ENCODE peak calls at places on chromosomes 5 and 9, in six cellular contexts. One of them, this sample, is unnamed.

GRCh38 chr5:48192-48591 is 43.8 kb upstream of the PLEKHG4B start:
- DNase-seq in CD8-positive, alpha-beta T cell: no peak
- DNase-seq in HFF-Myc: no peak
- DNase-seq in lower lobe of right lung: no peak
- DNase-seq in progenitor cell of endocrine pancreas: no peak
- DNase-seq in HFFc6: no peak
- DNase-seq in this sample: no peak

GRCh38 chr5:56838409-56839039 is 23.2 kb downstream of the MAP3K1 start:
- DNase-seq in lower lobe of right lung: no peak
- DNase-seq in HFFc6: peak
- DNase-seq in CD8-positive, alpha-beta T cell: no peak
- DNase-seq in progenitor cell of endocrine pancreas: no peak
- DNase-seq in HFF-Myc: peak
- DNase-seq in this sample: peak

GRCh38 chr5:157294692-157295091 is 28.8 kb downstream of the CYFIP2 start:
- DNase-seq in HFF-Myc: no peak
- DNase-seq in progenitor cell of endocrine pancreas: no peak
- DNase-seq in CD8-positive, alpha-beta T cell: no peak
- DNase-seq in HFFc6: no peak
- DNase-seq in lower lobe of right lung: no peak
- DNase-seq in this sample: no peak

GRCh38 chr5:149857499-149857898 is 87.1 kb downstream of the PDE6A start:
- DNase-seq in HFF-Myc: no peak
- DNase-seq in HFFc6: no peak
- DNase-seq in progenitor cell of endocrine pancreas: no peak
- DNase-seq in lower lobe of right lung: peak
- DNase-seq in CD8-positive, alpha-beta T cell: no peak
- DNase-seq in this sample: no peak

GRCh38 chr5:66130493-66130892 is 13.6 kb upstream of the SREK1 start:
- DNase-seq in CD8-positive, alpha-beta T cell: no peak
- DNase-seq in HFFc6: no peak
- DNase-seq in progenitor cell of endocrine pancreas: no peak
- DNase-seq in lower lobe of right lung: no peak
- DNase-seq in HFF-Myc: no peak
- DNase-seq in this sample: no peak

GRCh38 chr9:35954942-35955546 is 2.9 kb downstream of the OR2S2 start:
- DNase-seq in HFF-Myc: peak
- DNase-seq in progenitor cell of endocrine pancreas: no peak
- DNase-seq in CD8-positive, alpha-beta T cell: peak
- DNase-seq in HFFc6: peak
- DNase-seq in lower lobe of right lung: no peak
- DNase-seq in this sample: no peak

GRCh38 chr5:163434410-163434866 is 3.0 kb upstream of the CCNG1 start:
- DNase-seq in HFFc6: no peak
- DNase-seq in progenitor cell of endocrine pancreas: no peak
- DNase-seq in CD8-positive, alpha-beta T cell: no peak
- DNase-seq in HFF-Myc: no peak
- DNase-seq in lower lobe of right lung: no peak
- DNase-seq in this sample: no peak

GRCh38 chr9:130542457-130543228 is 36.7 kb upstream of the FUBP3 start:
- DNase-seq in HFF-Myc: no peak
- DNase-seq in lower lobe of right lung: no peak
- DNase-seq in progenitor cell of endocrine pancreas: no peak
- DNase-seq in HFFc6: no peak
- DNase-seq in CD8-positive, alpha-beta T cell: no peak
- DNase-seq in this sample: no peak

GRCh38 chr5:127040779-127041520 is 10.6 kb upstream of the MARCHF3 start:
- DNase-seq in CD8-positive, alpha-beta T cell: no peak
- DNase-seq in HFF-Myc: no peak
- DNase-seq in progenitor cell of endocrine pancreas: no peak
- DNase-seq in HFFc6: no peak
- DNase-seq in lower lobe of right lung: no peak
- DNase-seq in this sample: no peak

GRCh38 chr9:111926421-111926875 is 29.8 kb downstream of the UGCG start:
- DNase-seq in progenitor cell of endocrine pancreas: no peak
- DNase-seq in lower lobe of right lung: peak
- DNase-seq in HFF-Myc: peak
- DNase-seq in CD8-positive, alpha-beta T cell: peak
- DNase-seq in HFFc6: no peak
- DNase-seq in this sample: no peak

GRCh38 chr9:91378695-91379127 is 17.0 kb upstream of the AUH start:
- DNase-seq in HFF-Myc: no peak
- DNase-seq in HFFc6: peak
- DNase-seq in lower lobe of right lung: no peak
- DNase-seq in progenitor cell of endocrine pancreas: no peak
- DNase-seq in CD8-positive, alpha-beta T cell: no peak
- DNase-seq in this sample: peak

GRCh38 chr5:32008746-32009145 is 165.4 kb downstream of the GOLPH3 start:
- DNase-seq in HFF-Myc: no peak
- DNase-seq in lower lobe of right lung: no peak
- DNase-seq in progenitor cell of endocrine pancreas: no peak
- DNase-seq in HFFc6: no peak
- DNase-seq in CD8-positive, alpha-beta T cell: no peak
- DNase-seq in this sample: no peak

GRCh38 chr9:127522727-127523126 is 71.4 kb downstream of the LRSAM1 start:
- DNase-seq in HFF-Myc: no peak
- DNase-seq in progenitor cell of endocrine pancreas: no peak
- DNase-seq in HFFc6: peak
- DNase-seq in lower lobe of right lung: no peak
- DNase-seq in CD8-positive, alpha-beta T cell: no peak
- DNase-seq in this sample: no peak

GRCh38 chr5:148998174-148998797 is 64.6 kb downstream of the SH3TC2 start:
- DNase-seq in CD8-positive, alpha-beta T cell: no peak
- DNase-seq in progenitor cell of endocrine pancreas: no peak
- DNase-seq in HFF-Myc: no peak
- DNase-seq in lower lobe of right lung: no peak
- DNase-seq in HFFc6: peak
- DNase-seq in this sample: no peak

GRCh38 chr5:82673460-82673859 is 395.3 kb upstream of the RPS23 start:
- DNase-seq in HFFc6: no peak
- DNase-seq in HFF-Myc: no peak
- DNase-seq in CD8-positive, alpha-beta T cell: no peak
- DNase-seq in lower lobe of right lung: no peak
- DNase-seq in progenitor cell of endocrine pancreas: no peak
- DNase-seq in this sample: no peak

GRCh38 chr5:82666312-82666711 is 388.2 kb upstream of the RPS23 start:
- DNase-seq in CD8-positive, alpha-beta T cell: no peak
- DNase-seq in HFF-Myc: no peak
- DNase-seq in progenitor cell of endocrine pancreas: no peak
- DNase-seq in lower lobe of right lung: no peak
- DNase-seq in HFFc6: no peak
- DNase-seq in this sample: no peak

GRCh38 chr5:82674718-82675117 is 396.6 kb upstream of the RPS23 start:
- DNase-seq in CD8-positive, alpha-beta T cell: no peak
- DNase-seq in HFF-Myc: no peak
- DNase-seq in lower lobe of right lung: no peak
- DNase-seq in HFFc6: no peak
- DNase-seq in progenitor cell of endocrine pancreas: no peak
- DNase-seq in this sample: no peak

GRCh38 chr5:82669720-82670119 is 391.6 kb upstream of the RPS23 start:
- DNase-seq in HFF-Myc: no peak
- DNase-seq in progenitor cell of endocrine pancreas: no peak
- DNase-seq in lower lobe of right lung: no peak
- DNase-seq in CD8-positive, alpha-beta T cell: no peak
- DNase-seq in HFFc6: no peak
- DNase-seq in this sample: no peak

DNA sequence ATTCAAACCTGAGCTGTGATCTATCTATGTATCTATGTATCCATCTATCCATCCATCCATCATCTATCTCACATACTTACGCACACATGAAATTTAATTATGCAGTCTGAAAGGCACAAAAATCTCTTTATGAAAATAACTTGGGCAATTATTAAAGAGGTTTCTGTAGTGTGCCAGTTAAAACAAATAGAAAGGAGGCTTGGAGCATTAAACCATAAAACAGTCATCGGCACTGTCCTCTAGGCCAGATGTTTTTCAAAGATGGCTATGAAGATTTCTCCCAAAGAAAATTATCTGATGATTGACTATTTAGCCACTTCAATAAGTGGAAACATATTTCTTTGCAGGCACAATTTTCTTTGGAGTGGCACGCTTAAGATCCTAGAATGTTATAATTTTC is 392.5 kb upstream of the RPS23 start:
- DNase-seq in CD8-positive, alpha-beta T cell: no peak
- DNase-seq in progenitor cell of endocrine pancreas: no peak
- DNase-seq in HFFc6: no peak
- DNase-seq in HFF-Myc: no peak
- DNase-seq in lower lobe of right lung: no peak
- DNase-seq in this sample: no peak
- TF ChIP-seq CTCF in CD8-positive, alpha-beta T cell: no peak
- TF ChIP-seq CTCF in progenitor cell of endocrine pancreas: no peak
- TF ChIP-seq CTCF in HFFc6: no peak
- TF ChIP-seq CTCF in HFF-Myc: no peak
- TF ChIP-seq CTCF in lower lobe of right lung: no peak
- TF ChIP-seq CTCF in this sample: no peak

DNA sequence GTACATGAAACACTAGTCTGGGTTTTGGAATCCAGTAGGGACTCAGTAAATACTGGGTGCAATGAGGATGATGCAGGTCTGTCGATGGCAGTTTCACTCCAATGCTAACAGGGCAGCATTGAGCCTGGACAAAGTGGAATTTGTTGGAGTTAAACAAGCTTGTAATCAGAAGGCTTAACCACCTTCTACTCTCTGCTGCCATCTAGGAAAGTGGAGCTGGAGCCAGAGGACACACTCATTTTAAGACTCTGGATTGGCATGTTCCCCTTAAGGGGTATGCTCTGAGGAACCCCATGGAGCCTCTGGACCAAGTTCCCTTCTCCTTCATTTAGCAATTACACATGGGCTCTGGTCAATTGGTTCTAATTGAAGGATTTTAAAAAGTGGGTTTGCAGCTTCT is 331.0 kb upstream of the ADAMTSL1 start:
- DNase-seq in HFFc6: no peak
- DNase-seq in lower lobe of right lung: no peak
- DNase-seq in HFF-Myc: no peak
- DNase-seq in CD8-positive, alpha-beta T cell: no peak
- DNase-seq in progenitor cell of endocrine pancreas: no peak
- DNase-seq in this sample: no peak
- TF ChIP-seq CTCF in HFFc6: peak
- TF ChIP-seq CTCF in lower lobe of right lung: no peak
- TF ChIP-seq CTCF in HFF-Myc: peak
- TF ChIP-seq CTCF in CD8-positive, alpha-beta T cell: no peak
- TF ChIP-seq CTCF in progenitor cell of endocrine pancreas: peak
- TF ChIP-seq CTCF in this sample: peak

DNA sequence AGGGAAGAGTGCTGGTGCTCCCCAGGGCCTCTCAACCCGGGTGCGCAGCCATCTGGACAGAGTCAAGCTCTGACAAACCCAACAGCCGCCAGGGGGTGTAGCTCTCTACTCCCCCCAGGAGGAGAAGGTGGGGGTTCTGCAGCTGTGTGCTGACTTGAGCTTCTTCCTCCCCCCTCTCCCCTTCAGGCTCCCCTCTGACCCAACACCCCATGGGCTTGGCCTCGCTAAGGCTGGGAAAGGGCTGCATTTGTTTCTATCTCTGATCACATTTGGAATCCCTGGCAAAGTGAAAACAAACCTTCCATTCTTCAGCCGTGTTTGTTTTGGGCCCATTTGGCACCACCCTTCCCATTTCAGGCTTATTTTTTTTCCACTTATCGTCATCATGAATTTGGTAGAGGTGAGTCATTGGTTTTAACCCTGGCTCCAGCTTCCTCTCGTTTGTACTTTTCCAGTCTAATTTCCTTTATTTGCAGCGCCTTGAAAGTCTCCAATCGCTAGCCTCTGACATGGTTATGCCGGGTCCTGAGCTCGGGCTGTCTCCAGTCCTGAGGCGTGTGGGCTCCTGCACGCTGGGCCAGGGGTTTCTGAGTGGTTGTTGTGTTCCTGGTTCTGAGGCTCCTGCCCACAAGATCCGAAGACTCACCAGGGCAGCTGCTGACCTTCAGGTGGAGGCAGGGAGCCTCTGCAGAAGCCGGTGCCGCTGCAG is 36.1 kb downstream of the DAP start:
- DNase-seq in HFF-Myc: peak
- DNase-seq in progenitor cell of endocrine pancreas: no peak
- DNase-seq in CD8-positive, alpha-beta T cell: no peak
- DNase-seq in lower lobe of right lung: no peak
- DNase-seq in HFFc6: peak
- DNase-seq in this sample: no peak
- TF ChIP-seq CTCF in HFF-Myc: peak
- TF ChIP-seq CTCF in progenitor cell of endocrine pancreas: no peak
- TF ChIP-seq CTCF in CD8-positive, alpha-beta T cell: no peak
- TF ChIP-seq CTCF in lower lobe of right lung: no peak
- TF ChIP-seq CTCF in HFFc6: peak
- TF ChIP-seq CTCF in this sample: peak

DNA sequence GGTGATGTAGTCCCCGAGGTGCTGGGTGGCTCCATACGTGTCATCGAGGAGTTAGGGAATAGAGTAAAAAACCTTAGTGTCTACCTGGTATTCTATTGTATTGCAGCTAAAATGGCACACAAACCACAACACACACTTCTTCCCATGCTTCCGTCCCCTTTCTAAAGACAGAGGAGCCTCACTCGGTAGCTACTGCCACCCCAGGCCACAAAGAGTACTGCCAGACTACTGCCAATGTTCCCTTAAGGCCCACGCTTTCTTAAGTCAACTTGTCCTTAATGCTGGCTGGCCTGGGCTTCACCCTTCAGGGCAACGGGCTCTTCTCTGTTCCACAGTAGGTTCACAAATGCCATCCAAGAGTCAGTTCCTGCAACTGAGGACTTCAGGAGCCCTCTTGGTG is 673.0 kb downstream of the ELAVL2 start:
- DNase-seq in HFFc6: no peak
- DNase-seq in progenitor cell of endocrine pancreas: no peak
- DNase-seq in CD8-positive, alpha-beta T cell: no peak
- DNase-seq in lower lobe of right lung: no peak
- DNase-seq in HFF-Myc: no peak
- DNase-seq in this sample: no peak
- TF ChIP-seq CTCF in HFFc6: peak
- TF ChIP-seq CTCF in progenitor cell of endocrine pancreas: peak
- TF ChIP-seq CTCF in CD8-positive, alpha-beta T cell: no peak
- TF ChIP-seq CTCF in lower lobe of right lung: no peak
- TF ChIP-seq CTCF in HFF-Myc: no peak
- TF ChIP-seq CTCF in this sample: no peak

GRCh38 chr9:83714316-83714715 is 6.6 kb upstream of the UBQLN1 start:
- DNase-seq in CD8-positive, alpha-beta T cell: no peak
- DNase-seq in HFF-Myc: no peak
- DNase-seq in progenitor cell of endocrine pancreas: no peak
- DNase-seq in lower lobe of right lung: no peak
- DNase-seq in HFFc6: no peak
- DNase-seq in this sample: no peak
- TF ChIP-seq CTCF in CD8-positive, alpha-beta T cell: peak
- TF ChIP-seq CTCF in HFF-Myc: peak
- TF ChIP-seq CTCF in progenitor cell of endocrine pancreas: peak
- TF ChIP-seq CTCF in lower lobe of right lung: peak
- TF ChIP-seq CTCF in HFFc6: peak
- TF ChIP-seq CTCF in this sample: peak

DNA sequence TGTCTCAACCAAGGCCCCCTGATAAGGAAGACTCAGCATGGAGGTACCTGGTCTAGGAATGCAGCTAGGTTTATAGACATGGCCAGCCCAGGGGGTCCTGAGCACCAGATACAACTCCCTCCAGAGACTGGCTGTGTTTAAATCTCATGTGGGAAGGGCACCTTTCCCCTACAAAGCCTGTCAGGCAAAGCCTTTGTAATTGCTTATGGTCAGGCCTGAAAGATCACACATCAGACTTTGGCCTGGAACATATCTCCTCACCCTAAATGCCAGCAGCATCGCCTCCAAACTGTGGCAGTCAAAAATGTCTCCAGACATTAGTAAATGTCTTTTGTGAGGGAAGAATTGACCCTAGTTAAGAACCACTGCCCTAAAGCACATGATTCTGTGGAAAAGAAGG is 51.6 kb upstream of the MACIR start:
- DNase-seq in CD8-positive, alpha-beta T cell: no peak
- DNase-seq in HFF-Myc: no peak
- DNase-seq in progenitor cell of endocrine pancreas: no peak
- DNase-seq in lower lobe of right lung: no peak
- DNase-seq in HFFc6: no peak
- DNase-seq in this sample: no peak
- TF ChIP-seq CTCF in CD8-positive, alpha-beta T cell: no peak
- TF ChIP-seq CTCF in HFF-Myc: no peak
- TF ChIP-seq CTCF in progenitor cell of endocrine pancreas: no peak
- TF ChIP-seq CTCF in lower lobe of right lung: no peak
- TF ChIP-seq CTCF in HFFc6: no peak
- TF ChIP-seq CTCF in this sample: no peak